ENCODE peak calls at places on chromosomes 4 and X, in seven cellular contexts. P is heart right ventricle; U is IMR-90; Z is CD8-positive, alpha-beta T cell; E is lower lobe of right lung; J is mesenchymal stem cell; T is mesendoderm. H is an unnamed sample.

GRCh38 chr4:37453004-37453360 is 208.4 kb downstream of the NWD2 start:
- DNase-seq in P (peak), U (peak), Z (no peak), E (no peak), J (peak), T (peak), H (peak)

GRCh38 chr4:41339812-41340809 is 83.4 kb downstream of the UCHL1 start:
- DNase-seq in P (peak), U (peak), Z (no peak), E (no peak), J (peak), T (peak), H (peak)

GRCh38 chr4:114037981-114038380 is 58.5 kb upstream of the ARSJ start:
- DNase-seq in P (no peak), U (no peak), Z (no peak), E (no peak), J (no peak), T (no peak), H (no peak)

GRCh38 chr4:184292465-184292867 is 74.8 kb upstream of the ENPP6 start:
- DNase-seq in P (no peak), U (no peak), Z (no peak), E (no peak), J (no peak), T (no peak), H (no peak)

GRCh38 chr4:1593458-1593857 is 90.7 kb downstream of the FAM53A start:
- DNase-seq in P (no peak), U (no peak), Z (no peak), E (peak), J (no peak), T (no peak), H (no peak)

GRCh38 chr4:142354041-142354440 is 492.1 kb downstream of the INPP4B start:
- DNase-seq in P (no peak), U (peak), Z (no peak), E (no peak), J (no peak), T (no peak), H (no peak)

GRCh38 chr4:71559957-71560541 is 221.2 kb downstream of the SLC4A4 start:
- DNase-seq in P (no peak), U (peak), Z (no peak), E (no peak), J (peak), T (no peak), H (no peak)

GRCh38 chr4:14092741-14093140 is 465.2 kb upstream of the BOD1L1 start:
- DNase-seq in P (no peak), U (no peak), Z (no peak), E (no peak), J (no peak), T (no peak), H (no peak)

GRCh38 chr4:42339935-42340406 is 57.3 kb upstream of the SHISA3 start:
- DNase-seq in P (peak), U (peak), Z (no peak), E (no peak), J (peak), T (no peak), H (peak)

GRCh38 chrX:100494570-100494969 is 84.5 kb upstream of the PCDH19 start:
- DNase-seq in P (no peak), U (no peak), Z (no peak), E (no peak), J (no peak), T (no peak), H (no peak)

GRCh38 chrX:113260474-113260873 is 419.8 kb upstream of the AMOT start:
- DNase-seq in P (no peak), U (no peak), Z (no peak), E (no peak), J (no peak), T (peak), H (no peak)

GRCh38 chr4:112706840-112707207 is 69.9 kb downstream of the LARP7 start:
- DNase-seq in P (no peak), U (no peak), Z (no peak), E (no peak), J (no peak), T (no peak), H (no peak)
- H3K27ac ChIP-seq in P (peak), U (no peak), Z (no peak), E (no peak), J (no peak), T (peak), H (no peak)

GRCh38 chrX:40268126-40268525 is 170.4 kb upstream of the BCOR start:
- DNase-seq in P (no peak), U (no peak), Z (no peak), E (no peak), J (no peak), T (no peak), H (no peak)

GRCh38 chrX:40262641-40263560 is 165.1 kb upstream of the BCOR start:
- DNase-seq in P (no peak), U (peak), Z (no peak), E (no peak), J (peak), T (peak), H (peak)

GRCh38 chrX:40266490-40267333 is 169.0 kb upstream of the BCOR start:
- DNase-seq in P (peak), U (peak), Z (peak), E (peak), J (peak), T (peak), H (peak)

GRCh38 chrX:40272141-40272540 is 174.4 kb upstream of the BCOR start:
- DNase-seq in P (no peak), U (no peak), Z (no peak), E (no peak), J (no peak), T (no peak), H (peak)

DNA sequence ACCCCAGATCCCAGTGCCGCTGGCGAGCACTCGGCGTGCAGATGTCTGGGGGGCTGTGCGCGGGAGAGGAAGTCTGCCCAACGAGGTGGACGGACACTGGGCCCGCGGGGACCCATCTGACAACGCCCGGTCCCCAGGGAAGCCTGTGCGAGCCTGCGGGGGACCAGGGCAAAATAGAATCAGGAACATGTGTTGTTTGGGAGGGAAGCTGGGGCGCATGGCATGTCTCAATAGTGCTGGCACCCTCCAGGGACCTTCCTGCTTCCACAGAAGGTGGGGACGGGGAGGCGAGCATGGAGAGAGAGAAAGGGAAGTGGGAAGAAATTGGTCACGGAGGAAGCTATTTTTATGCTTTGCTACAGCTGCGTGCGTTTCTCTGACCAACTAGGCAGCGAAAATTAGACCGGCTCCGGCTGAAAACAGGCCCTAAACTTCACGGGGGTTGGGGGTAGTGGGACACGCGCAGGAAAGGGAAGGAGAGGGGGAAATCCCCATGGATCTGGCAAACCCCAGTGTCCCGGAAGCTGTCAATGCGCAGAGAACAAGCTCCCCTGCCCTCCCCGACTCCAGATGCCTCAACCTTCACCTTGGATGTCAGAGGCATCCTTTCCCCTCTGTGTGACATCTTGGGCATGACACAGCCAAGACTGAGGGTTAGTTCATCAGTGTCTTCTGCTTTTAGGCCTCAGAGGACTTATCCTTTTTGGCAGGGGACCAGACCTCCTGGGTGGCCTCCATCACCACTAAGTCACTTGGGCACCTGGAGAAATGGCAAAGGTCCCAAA is 169.8 kb upstream of the BCOR start:
- DNase-seq in P (peak), U (no peak), Z (no peak), E (no peak), J (peak), T (no peak), H (peak)
- H3K27ac ChIP-seq in P (peak), U (no peak), Z (no peak), E (peak), J (no peak), T (no peak), H (peak)

DNA sequence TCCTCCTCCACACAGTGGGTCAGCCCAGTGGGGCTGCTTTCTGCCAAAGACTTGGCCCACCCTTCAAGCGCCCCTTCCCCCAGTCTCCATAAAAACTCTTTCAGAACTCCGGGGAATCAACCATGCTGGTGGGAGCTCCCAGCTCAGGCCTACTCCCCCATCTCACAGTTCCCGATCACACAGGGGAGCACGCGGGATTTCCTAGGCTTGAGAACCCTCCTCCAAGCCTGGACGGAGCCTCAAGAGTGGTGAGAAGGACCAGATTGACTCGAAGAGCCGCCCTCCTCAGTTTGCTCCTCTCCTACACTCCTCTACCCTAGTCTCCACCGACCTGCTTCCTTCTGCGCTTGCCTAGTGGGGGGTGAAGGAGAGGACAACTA is 77.4 kb downstream of the RLIM start:
- DNase-seq in P (peak), U (peak), Z (no peak), E (no peak), J (no peak), T (peak), H (peak)
- H3K27ac ChIP-seq in P (peak), U (peak), Z (no peak), E (peak), J (peak), T (peak), H (peak)

DNA sequence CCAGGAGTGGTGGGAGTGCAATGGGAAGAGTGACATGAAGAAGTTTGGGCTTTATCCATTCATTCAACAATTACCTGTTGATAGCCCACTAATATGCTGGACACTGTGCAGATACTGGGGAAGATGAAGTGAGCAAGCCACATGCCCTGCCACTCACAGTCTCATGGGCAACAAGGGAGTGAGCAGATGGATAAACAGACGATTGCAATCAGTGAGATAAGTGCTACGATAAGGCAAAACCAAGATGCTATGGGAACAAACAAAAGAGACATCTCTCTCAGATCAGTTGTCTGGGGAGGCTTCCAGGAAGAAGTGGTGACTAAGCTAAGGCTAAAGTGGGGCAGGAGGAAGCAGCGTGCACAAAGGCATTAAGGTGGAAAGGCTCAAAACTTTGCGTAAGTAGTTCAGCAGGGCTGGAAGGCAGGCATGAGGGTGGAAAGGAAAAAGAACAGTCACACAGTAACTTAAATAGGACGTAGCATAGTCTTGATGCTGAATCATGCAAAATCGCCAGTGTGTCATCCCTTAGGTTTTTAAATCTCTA is 31.7 kb downstream of the GAB3 start:
- DNase-seq in P (no peak), U (peak), Z (peak), E (no peak), J (peak), T (no peak), H (no peak)
- H3K27ac ChIP-seq in P (no peak), U (no peak), Z (no peak), E (peak), J (no peak), T (no peak), H (peak)

GRCh38 chr4:2667428-2667827 is 88.7 kb downstream of the TNIP2 start:
- DNase-seq in P (no peak), U (no peak), Z (no peak), E (no peak), J (no peak), T (no peak), H (no peak)
- H3K27ac ChIP-seq in P (no peak), U (no peak), Z (no peak), E (no peak), J (no peak), T (no peak), H (no peak)

GRCh38 chr4:105625214-105625613 is 72.8 kb downstream of the ARHGEF38 start:
- DNase-seq in P (no peak), U (no peak), Z (no peak), E (no peak), J (no peak), T (no peak), H (no peak)
- H3K27ac ChIP-seq in P (no peak), U (no peak), Z (no peak), E (no peak), J (no peak), T (no peak), H (no peak)

DNA sequence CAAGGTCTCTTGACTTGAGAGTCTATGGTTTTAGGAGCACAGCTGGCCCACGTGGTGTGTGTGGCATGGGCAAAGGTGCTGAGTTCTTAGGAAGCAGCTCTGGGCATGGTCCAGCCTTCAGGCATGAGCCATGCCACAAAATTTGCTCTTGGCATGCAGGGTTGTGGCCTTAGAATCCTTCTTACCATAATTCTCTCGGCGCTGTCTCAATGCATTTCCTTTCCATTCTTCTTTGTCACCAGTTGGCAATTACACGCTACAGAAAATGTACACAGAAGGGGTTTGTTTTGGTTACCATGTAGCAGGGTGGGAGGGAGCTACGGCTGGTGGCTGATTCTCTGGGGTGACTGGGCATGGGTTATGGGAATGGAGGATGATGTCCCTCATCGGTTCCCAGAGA is 199.6 kb upstream of the SFRP2 start:
- DNase-seq in P (no peak), U (no peak), Z (no peak), E (no peak), J (peak), T (no peak), H (no peak)
- H3K27ac ChIP-seq in P (no peak), U (no peak), Z (no peak), E (no peak), J (no peak), T (no peak), H (no peak)

DNA sequence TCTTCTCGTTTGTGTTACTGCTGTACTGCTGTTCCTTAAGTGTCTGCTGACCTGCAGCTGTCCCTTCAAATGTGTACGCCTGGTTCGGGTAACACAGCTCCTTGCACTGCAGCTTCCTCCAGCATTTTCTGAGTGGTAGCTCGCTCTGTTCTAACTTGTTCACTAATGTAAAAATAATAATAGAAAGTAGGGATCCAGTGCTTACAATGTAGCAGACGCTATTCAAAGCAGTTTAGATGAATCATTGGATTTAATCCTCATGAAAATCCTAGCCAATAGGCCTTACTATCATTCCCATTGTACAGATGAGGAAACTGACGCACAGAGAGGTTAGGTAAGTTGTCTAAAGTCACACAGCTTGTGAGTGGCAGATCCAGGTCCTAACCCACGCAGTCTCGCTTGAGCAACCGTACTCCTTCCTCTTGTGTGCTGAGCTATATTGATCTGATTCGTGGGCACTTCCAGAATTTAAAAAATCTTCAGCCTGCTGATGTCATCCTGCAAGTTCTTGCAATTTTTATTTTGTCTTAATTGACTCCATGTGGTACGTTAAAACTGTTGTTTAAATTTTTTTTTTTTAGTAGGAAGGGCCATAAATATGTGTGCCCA is 448.2 kb upstream of the FAT1 start:
- DNase-seq in P (no peak), U (peak), Z (no peak), E (no peak), J (peak), T (no peak), H (no peak)
- H3K27ac ChIP-seq in P (no peak), U (no peak), Z (no peak), E (no peak), J (peak), T (no peak), H (no peak)

GRCh38 chr4:140144050-140144449 is 9.9 kb downstream of the MAML3 start:
- DNase-seq in P (no peak), U (no peak), Z (no peak), E (no peak), J (no peak), T (no peak), H (no peak)

GRCh38 chr4:140138428-140138827 is 15.6 kb downstream of the MAML3 start:
- DNase-seq in P (no peak), U (no peak), Z (no peak), E (no peak), J (no peak), T (peak), H (no peak)

GRCh38 chr4:140144937-140145336 is 9.0 kb downstream of the MAML3 start:
- DNase-seq in P (no peak), U (no peak), Z (no peak), E (no peak), J (no peak), T (no peak), H (no peak)

GRCh38 chr4:140140566-140140965 is 13.4 kb downstream of the MAML3 start:
- DNase-seq in P (no peak), U (no peak), Z (no peak), E (no peak), J (no peak), T (no peak), H (no peak)

GRCh38 chr4:140141196-140141845 is 12.7 kb downstream of the MAML3 start:
- DNase-seq in P (no peak), U (no peak), Z (no peak), E (no peak), J (no peak), T (no peak), H (no peak)
- H3K27ac ChIP-seq in P (no peak), U (no peak), Z (no peak), E (peak), J (no peak), T (no peak), H (no peak)

DNA sequence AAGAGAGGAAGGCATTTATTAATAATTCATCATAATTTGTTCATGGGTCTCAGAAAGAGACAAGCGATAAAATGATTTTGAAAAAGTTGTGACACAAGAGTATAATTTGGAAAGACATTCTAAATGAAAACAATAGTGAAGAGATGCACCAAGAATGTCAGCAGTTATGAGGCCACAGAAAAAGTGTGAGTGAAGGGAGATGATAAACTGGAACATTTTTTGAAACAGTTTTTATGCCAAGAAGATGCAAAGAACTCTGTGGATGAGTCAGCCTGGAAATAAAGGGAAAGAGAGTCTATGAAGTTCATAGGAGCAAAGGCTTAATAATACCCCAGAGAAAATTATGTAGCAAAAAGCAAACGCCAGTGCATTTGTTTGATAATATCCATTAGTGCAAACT is 188.4 kb upstream of the TBC1D9 start:
- DNase-seq in P (no peak), U (peak), Z (no peak), E (no peak), J (no peak), T (no peak), H (no peak)
- H3K27ac ChIP-seq in P (no peak), U (no peak), Z (no peak), E (no peak), J (no peak), T (no peak), H (no peak)

H was measured in adrenal gland.